ENCODE peak calls at places on chromosomes 16 and 17, in four cellular contexts. B is CD8-positive, alpha-beta T cell; U is upper lobe of right lung; O is Panc1. N is an unnamed sample.

GRCh38 chr16:7351572-7351971 is 18.9 kb downstream of the RBFOX1 start:
- DNase-seq in U (no peak), B (no peak), O (no peak), N (no peak)

GRCh38 chr16:85197611-85198566 is 85.6 kb upstream of the CIBAR2 start:
- DNase-seq in U (no peak), B (no peak), O (no peak), N (no peak)

GRCh38 chr17:81004336-81005015 is 12.8 kb downstream of the CHMP6 start:
- DNase-seq in O (no peak), U (peak; percentile 65), B (no peak), N (no peak)

GRCh38 chr16:15785386-15786059 is 71.3 kb downstream of the MYH11 start:
- DNase-seq in B (no peak), O (no peak), U (no peak), N (no peak)

GRCh38 chr16:84055801-84056634 is 13.4 kb upstream of the SLC38A8 start:
- DNase-seq in U (peak; percentile 54), B (no peak), O (no peak), N (no peak)

GRCh38 chr17:32445075-32445427 is 741 bp downstream of the PSMD11 start:
- DNase-seq in U (no peak), B (no peak), O (no peak), N (no peak)

GRCh38 chr17:76265624-76266243 is 586 bp downstream of the UBALD2 start:
- DNase-seq in B (peak; percentile 76), O (no peak), U (peak; percentile 84), N (no peak)

GRCh38 chr16:75219838-75220237 is 1.1 kb downstream of the CTRB1 start:
- DNase-seq in U (no peak), O (no peak), B (peak; percentile 54), N (no peak)

GRCh38 chr16:81612351-81613170 is 166.5 kb upstream of the PLCG2 start:
- DNase-seq in U (no peak), O (no peak), B (no peak), N (no peak)

GRCh38 chr16:89006036-89006752 is 29.2 kb upstream of the CBFA2T3 start:
- DNase-seq in O (no peak), U (peak; percentile 60), B (no peak), N (peak; percentile 51)

GRCh38 chr16:4336701-4337539 is 14.2 kb downstream of the PAM16 start:
- DNase-seq in O (no peak), U (peak; percentile 64), B (no peak), N (no peak)

GRCh38 chr17:83143817-83144231 is 64.4 kb downstream of the METRNL start:
- DNase-seq in B (no peak), U (no peak), O (no peak), N (no peak)

GRCh38 chr17:81123052-81124048 is 42.0 kb upstream of the PVALEF start:
- DNase-seq in B (no peak), O (no peak), U (no peak), N (no peak)

GRCh38 chr16:67961551-67961957 is 6.9 kb downstream of the SLC12A4 start:
- DNase-seq in O (no peak), B (no peak), U (peak; percentile 82), N (peak; percentile 100)

GRCh38 chr17:3986939-3987335 is 22.7 kb upstream of the ATP2A3 start:
- DNase-seq in U (peak; percentile 20), O (no peak), B (no peak), N (no peak)

DNA sequence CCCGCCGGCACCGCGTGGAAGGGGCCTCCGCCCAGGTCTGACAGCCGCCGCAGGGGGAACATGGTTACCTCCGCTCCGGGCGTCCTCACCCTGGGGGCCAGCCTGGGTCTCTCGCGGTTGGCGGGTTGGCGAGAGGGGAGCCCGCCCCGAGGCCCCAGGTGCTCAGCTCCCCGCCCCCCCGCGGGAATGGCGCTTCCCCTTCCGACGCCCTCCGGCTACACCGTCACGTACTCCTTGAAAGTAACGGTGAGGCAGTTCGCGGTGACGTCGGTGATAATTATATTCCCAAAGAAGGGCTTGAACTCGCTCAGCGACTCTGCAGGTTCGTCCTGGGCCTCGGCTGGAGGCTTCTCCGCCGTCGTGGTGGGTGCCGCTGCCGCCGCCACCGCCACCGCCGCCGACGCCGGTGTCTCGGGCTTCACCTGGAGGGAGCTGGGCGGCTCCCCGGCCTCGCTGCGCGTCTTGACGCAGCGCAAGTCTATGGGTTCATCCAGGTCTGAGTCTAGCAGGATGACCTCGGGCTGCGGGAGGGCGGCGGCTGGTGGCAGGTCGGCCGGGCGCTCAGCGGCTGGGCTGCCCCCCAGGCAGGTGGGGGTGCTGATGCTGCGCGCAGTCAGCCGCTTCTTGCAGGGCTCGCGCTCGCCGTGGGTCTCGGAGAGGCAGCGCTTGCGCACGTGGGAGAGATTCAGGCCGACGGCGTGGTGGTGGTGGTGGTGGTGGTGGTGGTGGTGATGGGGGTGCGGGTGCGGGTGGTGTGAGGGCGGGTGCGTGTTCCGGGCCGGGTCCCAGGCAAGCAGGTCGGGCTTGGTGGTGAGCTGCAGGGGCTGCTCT is 5.3 kb downstream of the CBX4 start:
- DNase-seq in B (no peak), U (no peak), O (no peak), N (peak; percentile 77)
- H3K27ac ChIP-seq in B (no peak overlapping the region), U (no peak overlapping the region), O (peak overlapping the region; percentile 89), N (no peak overlapping the region)

GRCh38 chr17:27585153-27585681 is 45.8 kb upstream of the LGALS9 start:
- DNase-seq in U (no peak), O (no peak), B (no peak), N (no peak)
- TF ChIP-seq CTCF in U (no peak), O (no peak), B (no peak), N (no peak)

GRCh38 chr17:48056246-48056745 is 8.1 kb downstream of the NFE2L1 start:
- DNase-seq in O (no peak), U (no peak), B (no peak), N (no peak)
- H3K27ac ChIP-seq in O (peak overlapping the region; percentile 72), U (no peak overlapping the region), B (no peak overlapping the region), N (peak overlapping the region; percentile 76)

GRCh38 chr17:34308376-34308775 is 10.9 kb upstream of the CCL8 start:
- DNase-seq in O (no peak), B (no peak), U (no peak), N (no peak)

GRCh38 chr17:34307110-34307509 is 12.1 kb upstream of the CCL8 start:
- DNase-seq in O (no peak), B (no peak), U (no peak), N (no peak)

GRCh38 chr17:34305061-34305460 is 14.2 kb upstream of the CCL8 start:
- DNase-seq in O (no peak), B (no peak), U (no peak), N (no peak)

GRCh38 chr17:34305606-34306005 is 13.6 kb upstream of the CCL8 start:
- DNase-seq in U (no peak), O (no peak), B (no peak), N (no peak)

GRCh38 chr17:34306466-34306865 is 12.8 kb upstream of the CCL8 start:
- DNase-seq in U (no peak), O (no peak), B (no peak), N (no peak)
- TF ChIP-seq CTCF in U (peak; percentile 47), O (peak; percentile 35), B (no peak), N (no peak)

GRCh38 chr17:953767-954166 is 25.8 kb downstream of the NXN start:
- DNase-seq in U (no peak), B (no peak), O (no peak), N (no peak)
- H3K27ac ChIP-seq in U (no peak overlapping the region), B (no peak overlapping the region), O (peak overlapping the region; percentile 96), N (no peak overlapping the region)

GRCh38 chr17:8154608-8155152 is 2.5 kb upstream of the PER1 start:
- DNase-seq in B (no peak), O (no peak), U (no peak), N (no peak)

GRCh38 chr17:8155341-8156173 is 3.4 kb upstream of the PER1 start:
- DNase-seq in U (no peak), B (no peak), O (no peak), N (no peak)

GRCh38 chr17:8153957-8154607 is 1.9 kb upstream of the PER1 start:
- DNase-seq in O (peak; percentile 87), U (peak; percentile 100), B (peak; percentile 81), N (peak; percentile 98)

GRCh38 chr17:8158267-8159031 is 4.3 kb downstream of the VAMP2 start:
- DNase-seq in U (peak; percentile 92), O (peak; percentile 90), B (peak; percentile 88), N (no peak)

DNA sequence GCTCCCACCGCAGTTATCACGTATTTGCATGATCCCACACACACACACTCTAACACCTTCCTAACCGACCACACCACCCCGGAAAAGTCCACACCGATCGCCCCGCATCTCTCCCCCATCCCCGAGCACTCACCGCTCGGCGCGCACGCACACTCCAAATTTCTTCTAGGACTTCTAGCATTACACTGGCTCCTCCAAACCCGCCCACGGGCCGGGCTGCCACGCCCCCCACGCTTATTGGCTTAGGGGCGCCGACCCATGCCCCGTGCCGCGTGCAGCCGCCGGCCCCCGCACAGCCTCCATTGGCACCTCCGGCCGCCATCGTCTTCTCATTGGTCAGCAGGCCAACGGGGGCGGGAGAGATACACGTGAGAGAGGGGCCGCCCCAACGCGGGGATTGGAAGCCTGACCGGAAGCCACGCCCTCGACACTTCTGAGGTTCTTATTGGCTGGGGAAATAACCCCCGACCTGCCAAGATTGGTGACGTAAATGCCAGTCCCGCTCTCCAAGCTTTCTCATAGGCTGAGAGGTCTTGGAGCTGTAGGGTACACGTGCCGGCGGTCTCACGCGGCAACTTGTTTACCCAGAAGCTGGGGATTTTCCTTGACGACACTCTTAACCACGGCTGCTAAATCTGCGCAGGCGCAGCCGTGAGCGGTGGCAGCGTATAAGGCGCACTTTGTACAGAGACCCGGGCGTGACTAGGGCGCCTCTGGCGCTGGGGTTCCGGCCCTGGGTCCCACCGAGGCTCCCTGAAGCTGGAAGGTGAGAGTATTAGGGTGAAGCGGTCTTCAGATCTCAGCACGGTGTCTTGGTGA is 4.2 kb upstream of the PER1 start:
- DNase-seq in O (peak; percentile 99), U (peak; percentile 100), B (peak; percentile 100), N (peak; percentile 100)
- TF ChIP-seq CTCF in O (no peak), U (peak; percentile 6), B (no peak), N (peak; percentile 13)

DNA sequence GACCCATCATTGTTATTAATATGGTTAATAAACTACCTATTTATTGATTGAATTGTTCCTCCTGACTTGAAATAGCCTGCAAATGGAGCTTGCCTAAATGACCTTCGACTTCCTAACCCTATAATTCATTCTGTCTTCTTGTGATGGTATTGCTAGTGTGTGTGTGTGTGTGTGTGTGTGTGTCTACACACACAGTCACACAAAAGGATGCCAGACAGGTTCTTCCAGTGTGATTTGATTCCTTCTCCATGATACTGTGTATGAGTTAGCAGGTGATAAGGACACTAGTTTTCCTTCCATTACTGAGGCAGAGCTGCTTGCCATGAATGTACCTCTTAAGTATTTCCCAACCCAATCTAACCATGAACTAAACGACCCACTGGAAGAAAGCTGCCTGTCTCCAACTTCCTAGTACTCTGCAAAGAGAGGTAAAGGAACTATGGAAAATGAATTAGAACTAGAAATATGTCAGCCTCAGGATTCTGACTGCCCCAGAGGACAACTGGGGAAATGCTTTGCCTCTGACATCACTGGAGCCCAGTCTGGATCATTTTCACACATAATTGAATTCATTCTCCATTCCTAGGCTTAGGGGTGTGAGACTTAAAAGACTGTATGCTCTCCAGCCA is 3.5 kb upstream of the CDC6 start:
- DNase-seq in O (no peak), B (no peak), U (no peak), N (no peak)
- H3K27ac ChIP-seq in O (no peak overlapping the region), B (no peak overlapping the region), U (peak overlapping the region; percentile 43), N (peak overlapping the region; percentile 88)